ENCODE peak calls at places on chromosomes 1 and 21, in eight cellular contexts. H, T, K, J, O, Z, D and M are unnamed samples.

GRCh38 chr1:61504840-61505239 is 220.1 kb downstream of the TM2D1 start:
- DNase-seq in T (no peak), D (no peak), H (peak), O (no peak), K (no peak), J (no peak), Z (no peak), M (no peak)

GRCh38 chr1:54742262-54742661 is 22.1 kb downstream of the PARS2 start:
- DNase-seq in O (no peak), H (peak), Z (no peak), K (no peak), T (no peak), J (no peak), D (no peak), M (no peak)

GRCh38 chr1:225454733-225455132 is 26.9 kb upstream of the LBR start:
- DNase-seq in K (no peak), J (no peak), Z (no peak), H (peak), O (no peak), T (no peak), D (no peak), M (no peak)

GRCh38 chr1:220594356-220594755 is 66.4 kb downstream of the MARK1 start:
- DNase-seq in O (no peak), K (no peak), J (no peak), H (peak), Z (no peak), D (no peak), T (no peak), M (no peak)

GRCh38 chr1:176172215-176172614 is 34.9 kb downstream of the COP1 start:
- DNase-seq in O (no peak), H (no peak), J (no peak), Z (no peak), T (no peak), K (no peak), D (no peak), M (no peak)

GRCh38 chr1:53090227-53091147 is 28.5 kb downstream of the PODN start:
- DNase-seq in K (no peak), D (no peak), T (no peak), H (no peak), J (no peak), Z (no peak), O (no peak), M (no peak)

GRCh38 chr1:212518188-212518951 is 85.7 kb downstream of the NENF start:
- DNase-seq in O (no peak), H (peak), T (no peak), D (peak), K (no peak), Z (no peak), J (no peak), M (no peak)

GRCh38 chr1:181398544-181398943 is 84.8 kb upstream of the CACNA1E start:
- DNase-seq in J (no peak), H (no peak), T (no peak), D (no peak), O (no peak), K (no peak), Z (no peak), M (no peak)

GRCh38 chr1:105485207-105485606 is 1571.3 kb upstream of the PRMT6 start:
- DNase-seq in T (no peak), O (no peak), D (no peak), H (peak), K (no peak), Z (no peak), J (no peak), M (no peak)

GRCh38 chr1:228150021-228150457 is 309 bp downstream of the GJC2 start:
- DNase-seq in K (peak), H (no peak), D (no peak), T (no peak), Z (no peak), J (no peak), O (peak), M (peak)

GRCh38 chr1:43605157-43605556 is 44.8 kb upstream of the KDM4A start:
- DNase-seq in O (no peak), D (no peak), Z (no peak), K (no peak), T (no peak), J (no peak), H (no peak), M (no peak)

GRCh38 chr1:168623003-168623828 is 46.8 kb downstream of the XCL1 start:
- DNase-seq in D (peak), J (no peak), K (no peak), Z (no peak), T (no peak), O (no peak), H (peak), M (no peak)

GRCh38 chr1:226405411-226405988 is 2.4 kb downstream of the PARP1 start:
- DNase-seq in Z (no peak), H (no peak), K (no peak), O (no peak), T (peak), J (no peak), D (no peak), M (no peak)

GRCh38 chr21:25967566-25968438 is 202.8 kb downstream of the APP start:
- DNase-seq in H (no peak), K (no peak), Z (no peak), J (no peak), T (no peak), D (no peak), O (no peak), M (no peak)

GRCh38 chr21:37450385-37451044 is 83.9 kb downstream of the DYRK1A start:
- DNase-seq in H (peak), T (no peak), Z (no peak), D (no peak), O (no peak), J (no peak), K (no peak), M (no peak)

GRCh38 chr1:9590945-9591668 is 2.4 kb downstream of the TMEM201 start:
- DNase-seq in T (peak), K (peak), Z (no peak), H (no peak), O (no peak), J (no peak), D (no peak), M (no peak)

GRCh38 chr1:204072951-204073836 is at the start of gene SOX13:
- DNase-seq in T (peak), K (peak), J (peak), Z (peak), O (peak), H (peak), D (peak), M (no peak)

GRCh38 chr1:15328785-15329480 is 80.8 kb upstream of the EFHD2 start:
- DNase-seq in H (peak), O (no peak), Z (peak), J (no peak), D (peak), T (no peak), K (peak), M (no peak)

GRCh38 chr1:168499094-168500049 is 44.4 kb downstream of the XCL2 start:
- DNase-seq in D (no peak), T (no peak), K (no peak), Z (no peak), O (no peak), H (peak), J (no peak), M (no peak)

GRCh38 chr1:7278827-7279752 is 492.0 kb upstream of the VAMP3 start:
- DNase-seq in J (no peak), T (no peak), O (no peak), D (no peak), Z (no peak), K (no peak), H (no peak), M (no peak)

GRCh38 chr1:196897158-196897828 is 9.4 kb downstream of the CFHR4 start:
- DNase-seq in T (peak), H (no peak), K (no peak), Z (no peak), O (no peak), D (no peak), J (no peak), M (no peak)

GRCh38 chr21:9738527-9738926 is 782.9 kb upstream of the TPTE start:
- DNase-seq in K (no peak), O (no peak), Z (no peak), H (no peak), J (no peak), D (no peak), T (no peak), M (no peak)

GRCh38 chr1:74842726-74843125 is 109.8 kb downstream of the TYW3 start:
- DNase-seq in T (no peak), Z (no peak), J (no peak), D (no peak), H (no peak), O (no peak), K (no peak), M (no peak)

GRCh38 chr1:182329471-182329870 is 62.1 kb downstream of the GLUL start:
- DNase-seq in H (no peak), D (no peak), Z (no peak), J (no peak), K (no peak), T (no peak), O (no peak), M (no peak)

GRCh38 chr1:183227963-183228649 is 42.0 kb downstream of the LAMC2 start:
- DNase-seq in J (peak), Z (no peak), D (peak), K (peak), O (no peak), T (peak), H (peak), M (no peak)

GRCh38 chr1:23787701-23788100 is 3.2 kb upstream of the LYPLA2 start:
- DNase-seq in K (no peak), O (no peak), J (no peak), H (no peak), Z (no peak), T (no peak), D (no peak), M (no peak)

GRCh38 chr1:1020000-1020404 is at the start of gene AGRN:
- DNase-seq in J (peak), H (no peak), T (peak), K (peak), O (no peak), Z (no peak), D (no peak), M (no peak)

GRCh38 chr1:58515794-58516401 is 30.6 kb downstream of the OMA1 start:
- DNase-seq in D (peak), J (peak), H (peak), Z (peak), T (peak), O (no peak), K (no peak), M (no peak)

GRCh38 chr1:189775343-189775742 is 702.3 kb downstream of the BRINP3 start:
- DNase-seq in K (no peak), T (no peak), O (no peak), Z (no peak), D (no peak), H (peak), J (no peak), M (no peak)

DNA sequence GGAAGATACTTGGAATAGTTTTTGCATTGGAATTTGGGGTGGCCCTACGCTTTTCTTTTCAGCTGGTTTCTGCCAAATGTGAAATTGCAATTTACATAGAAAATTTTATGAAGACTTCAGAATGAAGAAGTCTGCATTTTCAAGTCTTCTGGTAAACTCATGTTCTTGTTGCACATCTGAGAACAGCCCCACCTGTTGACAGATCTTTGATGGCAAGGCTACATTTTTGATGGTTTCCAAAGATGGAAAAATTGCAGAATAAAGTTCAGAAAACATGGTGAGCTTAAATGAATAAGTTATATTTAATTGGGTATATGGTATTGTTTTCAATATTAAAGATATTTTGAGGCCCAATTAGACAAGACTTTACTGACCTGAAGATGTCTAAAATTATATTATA is 25.4 kb downstream of the OLFM3 start:
- DNase-seq in H (no peak), J (no peak), D (no peak), K (no peak), O (no peak), T (no peak), Z (no peak), M (no peak)
- TF ChIP-seq CTCF in H (no peak), J (peak), D (no peak), K (no peak), O (no peak), T (peak), Z (no peak), M (no peak)

GRCh38 chr1:22415489-22415888 is 36.2 kb upstream of the ZBTB40 start:
- DNase-seq in O (no peak), H (no peak), J (no peak), T (no peak), D (no peak), Z (no peak), K (no peak), M (no peak)
- TF ChIP-seq CTCF in O (no peak), H (no peak), J (no peak), T (no peak), D (no peak), Z (no peak), K (no peak), M (no peak)

GRCh38 chr1:19391596-19391981 is 79.5 kb downstream of the SLC66A1 start:
- DNase-seq in Z (no peak), H (no peak), O (no peak), K (no peak), T (no peak), J (no peak), D (no peak), M (no peak)
- TF ChIP-seq CTCF in Z (no peak), H (no peak), O (no peak), K (no peak), T (no peak), J (peak), D (no peak), M (no peak)

DNA sequence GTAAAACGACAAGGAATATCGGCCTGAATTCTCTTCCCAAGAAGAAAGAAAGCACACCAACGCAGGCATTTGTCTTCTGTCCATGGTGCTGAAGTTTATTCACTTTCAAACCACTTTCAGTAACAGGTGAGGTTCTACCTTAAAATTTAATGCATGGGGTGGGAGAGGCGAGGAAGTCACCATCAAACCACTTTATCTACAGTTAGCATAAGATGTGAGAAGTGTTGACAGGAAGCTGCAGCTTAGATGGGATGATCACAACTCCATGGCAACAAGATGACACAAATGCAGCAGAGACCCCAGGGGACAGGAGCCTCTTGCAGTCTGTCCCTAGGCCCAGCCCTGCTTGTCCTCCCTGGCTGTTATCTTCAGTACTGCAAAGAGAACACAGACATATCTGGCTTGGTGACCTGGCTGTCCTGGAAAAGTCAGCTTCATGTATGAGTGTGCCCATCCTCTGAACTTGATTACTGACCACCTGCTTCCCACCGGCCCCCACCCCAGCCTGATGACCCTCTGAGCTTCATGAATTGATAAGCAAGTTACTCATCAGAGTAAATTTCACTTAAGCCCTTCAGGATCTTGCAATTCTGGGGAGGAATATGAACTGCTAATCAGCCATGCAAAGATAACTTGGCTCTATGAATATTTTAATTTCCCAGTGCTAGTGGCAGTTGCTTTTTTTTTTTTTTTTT is 1.8 kb downstream of the NPPA start:
- DNase-seq in O (no peak), K (no peak), H (peak), J (no peak), D (no peak), Z (no peak), T (peak), M (no peak)
- TF ChIP-seq CTCF in O (no peak), K (no peak), H (no peak), J (no peak), D (no peak), Z (no peak), T (no peak), M (no peak)

GRCh38 chr1:243708210-243708609 is 141.8 kb downstream of the AKT3 start:
- DNase-seq in D (no peak), K (no peak), J (no peak), T (no peak), Z (no peak), H (peak), O (no peak), M (no peak)
- TF ChIP-seq CTCF in D (no peak), K (no peak), J (peak), T (peak), Z (peak), H (peak), O (no peak), M (no peak)

DNA sequence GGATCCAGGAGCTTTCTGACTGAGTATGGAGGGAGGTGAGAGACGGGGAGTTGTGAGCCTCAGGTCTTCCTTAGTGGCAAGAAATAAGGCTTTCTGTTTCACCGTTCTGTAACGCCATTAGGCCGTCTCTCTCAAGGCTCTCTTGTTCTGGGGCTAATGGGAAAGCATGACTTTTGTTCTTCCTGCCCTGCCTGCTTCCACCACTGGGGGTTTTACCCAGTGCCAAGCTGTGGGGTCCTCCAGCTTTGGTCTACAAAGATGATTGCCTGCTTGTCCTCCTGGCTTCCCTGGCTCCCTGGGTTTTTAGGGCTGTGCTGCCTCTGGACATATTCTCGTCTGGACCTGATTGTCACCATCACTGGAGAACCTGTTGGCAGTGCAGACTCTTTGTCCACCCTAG is 74.8 kb upstream of the TINAGL1 start:
- DNase-seq in O (no peak), K (no peak), J (no peak), H (no peak), T (peak), D (no peak), Z (no peak), M (no peak)
- TF ChIP-seq CTCF in O (no peak), K (no peak), J (peak), H (peak), T (peak), D (no peak), Z (no peak), M (no peak)

GRCh38 chr1:47887060-47887851 is 109.9 kb downstream of the TRABD2B start:
- DNase-seq in J (no peak), K (no peak), Z (no peak), T (no peak), H (no peak), D (no peak), O (no peak), M (no peak)
- TF ChIP-seq CTCF in J (no peak), K (no peak), Z (no peak), T (no peak), H (no peak), D (no peak), O (no peak), M (no peak)